ENCODE peak calls at places on chromosomes 11 and 22, in seven cellular contexts. One of them, this sample, is unnamed.

GRCh38 chr11:107576497-107577086 is 11.1 kb upstream of the ALKBH8 start:
- DNase-seq in HepG2: peak
- DNase-seq in SK-N-SH: peak
- DNase-seq in HCT116: no peak
- DNase-seq in K562: peak
- DNase-seq in H1: peak
- DNase-seq in GM12878: no peak
- DNase-seq in this sample: peak

GRCh38 chr11:125270711-125271110 is 106.2 kb downstream of the PKNOX2 start:
- DNase-seq in HepG2: no peak
- DNase-seq in SK-N-SH: no peak
- DNase-seq in HCT116: no peak
- DNase-seq in K562: peak
- DNase-seq in H1: no peak
- DNase-seq in GM12878: no peak
- DNase-seq in this sample: no peak

GRCh38 chr11:35404397-35404775 is 15.0 kb downstream of the SLC1A2 start:
- DNase-seq in HepG2: peak
- DNase-seq in SK-N-SH: peak
- DNase-seq in HCT116: no peak
- DNase-seq in K562: peak
- DNase-seq in H1: peak
- DNase-seq in GM12878: no peak
- DNase-seq in this sample: peak

GRCh38 chr11:118491041-118491440 is 36.2 kb upstream of the TTC36 start:
- DNase-seq in HepG2: no peak
- DNase-seq in SK-N-SH: no peak
- DNase-seq in HCT116: no peak
- DNase-seq in K562: no peak
- DNase-seq in H1: no peak
- DNase-seq in GM12878: no peak
- DNase-seq in this sample: no peak

GRCh38 chr22:24400726-24401596 is 26.4 kb upstream of the ADORA2A start:
- DNase-seq in HepG2: no peak
- DNase-seq in SK-N-SH: no peak
- DNase-seq in HCT116: no peak
- DNase-seq in K562: no peak
- DNase-seq in H1: no peak
- DNase-seq in GM12878: peak
- DNase-seq in this sample: no peak

GRCh38 chr11:22340803-22341581 is 2.8 kb downstream of the SLC17A6 start:
- DNase-seq in HepG2: no peak
- DNase-seq in SK-N-SH: no peak
- DNase-seq in HCT116: no peak
- DNase-seq in K562: no peak
- DNase-seq in H1: peak
- DNase-seq in GM12878: no peak
- DNase-seq in this sample: no peak

GRCh38 chr11:6629573-6629891 is 10.3 kb upstream of the TPP1 start:
- DNase-seq in HepG2: no peak
- DNase-seq in SK-N-SH: no peak
- DNase-seq in HCT116: no peak
- DNase-seq in K562: no peak
- DNase-seq in H1: no peak
- DNase-seq in GM12878: no peak
- DNase-seq in this sample: no peak

GRCh38 chr11:208177-208916 is 839 bp downstream of the RIC8A start:
- DNase-seq in HepG2: peak
- DNase-seq in SK-N-SH: peak
- DNase-seq in HCT116: peak
- DNase-seq in K562: peak
- DNase-seq in H1: peak
- DNase-seq in GM12878: no peak
- DNase-seq in this sample: peak

GRCh38 chr11:19232910-19233503 is 7.7 kb downstream of the E2F8 start:
- DNase-seq in HepG2: no peak
- DNase-seq in SK-N-SH: no peak
- DNase-seq in HCT116: peak
- DNase-seq in K562: no peak
- DNase-seq in H1: no peak
- DNase-seq in GM12878: no peak
- DNase-seq in this sample: no peak

GRCh38 chr22:18970948-18971315 is 34.8 kb upstream of the PRODH start:
- DNase-seq in HepG2: no peak
- DNase-seq in SK-N-SH: peak
- DNase-seq in HCT116: no peak
- DNase-seq in K562: no peak
- DNase-seq in H1: no peak
- DNase-seq in GM12878: no peak
- DNase-seq in this sample: no peak

GRCh38 chr22:48782817-48783511 is 1044.7 kb downstream of the BRD1 start:
- DNase-seq in HepG2: no peak
- DNase-seq in SK-N-SH: peak
- DNase-seq in HCT116: peak
- DNase-seq in K562: peak
- DNase-seq in H1: peak
- DNase-seq in GM12878: no peak
- DNase-seq in this sample: no peak

GRCh38 chr11:100574894-100575769 is 112.0 kb upstream of the ARHGAP42 start:
- DNase-seq in HepG2: peak
- DNase-seq in SK-N-SH: no peak
- DNase-seq in HCT116: peak
- DNase-seq in K562: no peak
- DNase-seq in H1: no peak
- DNase-seq in GM12878: no peak
- DNase-seq in this sample: peak

GRCh38 chr11:27481992-27482391 is 9.4 kb upstream of the LGR4 start:
- DNase-seq in HepG2: no peak
- DNase-seq in SK-N-SH: no peak
- DNase-seq in HCT116: no peak
- DNase-seq in K562: no peak
- DNase-seq in H1: no peak
- DNase-seq in GM12878: no peak
- DNase-seq in this sample: no peak

GRCh38 chr11:92297551-92298237 is 73.1 kb downstream of the FAT3 start:
- DNase-seq in HepG2: no peak
- DNase-seq in SK-N-SH: no peak
- DNase-seq in HCT116: no peak
- DNase-seq in K562: no peak
- DNase-seq in H1: no peak
- DNase-seq in GM12878: no peak
- DNase-seq in this sample: no peak

GRCh38 chr22:23387827-23388491 is 192.1 kb downstream of the IGLL1 start:
- DNase-seq in HepG2: no peak
- DNase-seq in SK-N-SH: no peak
- DNase-seq in HCT116: no peak
- DNase-seq in K562: no peak
- DNase-seq in H1: no peak
- DNase-seq in GM12878: no peak
- DNase-seq in this sample: no peak

GRCh38 chr11:6813651-6814050 is 14.2 kb upstream of the OR6A2 start:
- DNase-seq in HepG2: no peak
- DNase-seq in SK-N-SH: no peak
- DNase-seq in HCT116: no peak
- DNase-seq in K562: no peak
- DNase-seq in H1: no peak
- DNase-seq in GM12878: no peak
- DNase-seq in this sample: no peak

GRCh38 chr22:50245214-50246072 is 620 bp upstream of the TUBGCP6 start:
- DNase-seq in HepG2: no peak
- DNase-seq in SK-N-SH: peak
- DNase-seq in HCT116: no peak
- DNase-seq in K562: no peak
- DNase-seq in H1: no peak
- DNase-seq in GM12878: no peak
- DNase-seq in this sample: no peak

GRCh38 chr22:50613291-50613981 is 12.8 kb downstream of the MAPK8IP2 start:
- DNase-seq in HepG2: peak
- DNase-seq in SK-N-SH: peak
- DNase-seq in HCT116: peak
- DNase-seq in K562: peak
- DNase-seq in H1: peak
- DNase-seq in GM12878: no peak
- DNase-seq in this sample: no peak

GRCh38 chr22:24937114-24937513 is 9.4 kb downstream of the LHFPL7 start:
- DNase-seq in HepG2: peak
- DNase-seq in SK-N-SH: peak
- DNase-seq in HCT116: no peak
- DNase-seq in K562: no peak
- DNase-seq in H1: no peak
- DNase-seq in GM12878: no peak
- DNase-seq in this sample: peak

GRCh38 chr11:15816270-15816871 is 540.0 kb downstream of the SOX6 start:
- DNase-seq in HepG2: no peak
- DNase-seq in SK-N-SH: no peak
- DNase-seq in HCT116: no peak
- DNase-seq in K562: no peak
- DNase-seq in H1: no peak
- DNase-seq in GM12878: no peak
- DNase-seq in this sample: no peak
- TF ChIP-seq JUND in HepG2: no peak
- TF ChIP-seq JUND in SK-N-SH: no peak
- TF ChIP-seq JUND in HCT116: no peak
- TF ChIP-seq JUND in K562: no peak
- TF ChIP-seq JUND in H1: no peak
- TF ChIP-seq JUND in GM12878: no peak
- TF ChIP-seq JUND in this sample: no peak

GRCh38 chr11:68929706-68930605 is 26.3 kb downstream of the IGHMBP2 start:
- DNase-seq in HepG2: no peak
- DNase-seq in SK-N-SH: no peak
- DNase-seq in HCT116: no peak
- DNase-seq in K562: no peak
- DNase-seq in H1: no peak
- DNase-seq in GM12878: no peak
- DNase-seq in this sample: no peak

GRCh38 chr11:68927280-68928107 is 23.8 kb downstream of the IGHMBP2 start:
- DNase-seq in HepG2: no peak
- DNase-seq in SK-N-SH: no peak
- DNase-seq in HCT116: no peak
- DNase-seq in K562: no peak
- DNase-seq in H1: no peak
- DNase-seq in GM12878: peak
- DNase-seq in this sample: no peak

GRCh38 chr11:68929135-68929534 is 25.4 kb downstream of the IGHMBP2 start:
- DNase-seq in HepG2: no peak
- DNase-seq in SK-N-SH: no peak
- DNase-seq in HCT116: no peak
- DNase-seq in K562: no peak
- DNase-seq in H1: no peak
- DNase-seq in GM12878: no peak
- DNase-seq in this sample: no peak

GRCh38 chr11:68928108-68928429 is 24.4 kb downstream of the IGHMBP2 start:
- DNase-seq in HepG2: no peak
- DNase-seq in SK-N-SH: no peak
- DNase-seq in HCT116: no peak
- DNase-seq in K562: no peak
- DNase-seq in H1: no peak
- DNase-seq in GM12878: no peak
- DNase-seq in this sample: no peak

DNA sequence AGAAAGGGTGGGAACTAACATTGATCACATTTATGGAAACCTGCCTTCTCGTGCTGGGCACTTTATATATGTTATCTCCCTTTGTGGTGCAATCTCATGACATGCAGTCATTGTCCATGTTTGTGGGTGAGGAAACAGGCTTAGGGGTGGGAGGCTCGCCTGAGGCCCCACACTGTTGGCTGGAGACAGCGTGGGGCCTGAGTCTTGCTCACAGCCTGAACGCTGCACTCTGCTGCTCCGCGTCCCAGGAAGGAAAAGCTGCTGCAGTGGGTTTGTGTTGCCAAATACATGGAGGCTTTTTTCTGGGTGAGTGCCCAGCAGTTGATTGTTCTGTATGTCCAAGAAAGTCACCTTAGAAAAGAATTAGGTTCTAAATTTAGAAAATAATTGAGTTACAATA is 24.8 kb downstream of the IGHMBP2 start:
- DNase-seq in HepG2: no peak
- DNase-seq in SK-N-SH: no peak
- DNase-seq in HCT116: no peak
- DNase-seq in K562: no peak
- DNase-seq in H1: no peak
- DNase-seq in GM12878: no peak
- DNase-seq in this sample: no peak
- TF ChIP-seq JUND in HepG2: no peak
- TF ChIP-seq JUND in SK-N-SH: no peak
- TF ChIP-seq JUND in HCT116: no peak
- TF ChIP-seq JUND in K562: no peak
- TF ChIP-seq JUND in H1: no peak
- TF ChIP-seq JUND in GM12878: no peak
- TF ChIP-seq JUND in this sample: no peak

GRCh38 chr11:65211293-65212105 is 29.8 kb downstream of the CAPN1 start:
- DNase-seq in HepG2: no peak
- DNase-seq in SK-N-SH: no peak
- DNase-seq in HCT116: no peak
- DNase-seq in K562: no peak
- DNase-seq in H1: no peak
- DNase-seq in GM12878: no peak
- DNase-seq in this sample: no peak

GRCh38 chr11:65214212-65214845 is 32.6 kb downstream of the CAPN1 start:
- DNase-seq in HepG2: no peak
- DNase-seq in SK-N-SH: no peak
- DNase-seq in HCT116: no peak
- DNase-seq in K562: peak
- DNase-seq in H1: no peak
- DNase-seq in GM12878: no peak
- DNase-seq in this sample: no peak

GRCh38 chr11:65212226-65212801 is 30.6 kb downstream of the CAPN1 start:
- DNase-seq in HepG2: no peak
- DNase-seq in SK-N-SH: no peak
- DNase-seq in HCT116: no peak
- DNase-seq in K562: no peak
- DNase-seq in H1: no peak
- DNase-seq in GM12878: no peak
- DNase-seq in this sample: no peak

GRCh38 chr11:65215441-65216076 is 33.8 kb downstream of the CAPN1 start:
- DNase-seq in HepG2: no peak
- DNase-seq in SK-N-SH: no peak
- DNase-seq in HCT116: no peak
- DNase-seq in K562: peak
- DNase-seq in H1: no peak
- DNase-seq in GM12878: no peak
- DNase-seq in this sample: no peak

GRCh38 chr11:65213322-65214211 is 31.8 kb downstream of the CAPN1 start:
- DNase-seq in HepG2: no peak
- DNase-seq in SK-N-SH: no peak
- DNase-seq in HCT116: no peak
- DNase-seq in K562: peak
- DNase-seq in H1: peak
- DNase-seq in GM12878: no peak
- DNase-seq in this sample: no peak
- TF ChIP-seq JUND in HepG2: no peak
- TF ChIP-seq JUND in SK-N-SH: no peak
- TF ChIP-seq JUND in HCT116: no peak
- TF ChIP-seq JUND in K562: no peak
- TF ChIP-seq JUND in H1: no peak
- TF ChIP-seq JUND in GM12878: no peak
- TF ChIP-seq JUND in this sample: no peak

DNA sequence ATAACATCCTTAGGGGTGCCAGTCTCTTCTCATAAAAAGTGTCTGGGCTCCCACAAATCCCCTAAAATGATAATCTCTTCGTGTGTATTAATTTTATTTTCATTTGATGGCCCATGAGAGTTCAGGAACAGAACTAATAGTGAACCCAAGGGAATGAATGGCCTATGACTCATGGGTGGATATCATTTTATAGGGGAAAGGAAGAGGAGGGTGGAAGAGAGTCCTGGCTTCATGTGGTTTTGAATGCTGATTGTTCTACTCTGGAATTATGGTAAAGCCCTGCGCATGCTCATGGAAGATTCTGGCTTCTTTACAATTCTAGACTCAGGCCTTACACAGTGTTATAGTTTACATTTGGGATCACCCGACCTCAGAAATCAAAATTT is 35.3 kb downstream of the MAML2 start:
- DNase-seq in HepG2: no peak
- DNase-seq in SK-N-SH: no peak
- DNase-seq in HCT116: peak
- DNase-seq in K562: no peak
- DNase-seq in H1: no peak
- DNase-seq in GM12878: no peak
- DNase-seq in this sample: no peak
- TF ChIP-seq JUND in HepG2: no peak
- TF ChIP-seq JUND in SK-N-SH: peak
- TF ChIP-seq JUND in HCT116: peak
- TF ChIP-seq JUND in K562: no peak
- TF ChIP-seq JUND in H1: no peak
- TF ChIP-seq JUND in GM12878: no peak
- TF ChIP-seq JUND in this sample: no peak

This sample was measured in T47D.